ENCODE peak calls at places on chromosome 3, in four cellular contexts. One of them, this sample, is unnamed.
A peak's percentile ranks its signal among the peaks of the same experiment; 100 is the strongest.

GRCh38 chr3:34065901-34066300 is 267.5 kb downstream of the PDCD6IP start:
- DNase-seq in CD8-positive, alpha-beta memory T cell: no peak
- DNase-seq in iPS DF 6.9: no peak
- DNase-seq in stimulated activated CD8-positive, alpha-beta memory T cell treated with anti-CD3 and anti-CD28 coated beads, Interleukin-7, amount 100 ng/mL, for 48 hours: no peak
- DNase-seq in this sample: no peak

GRCh38 chr3:89260721-89261120 is 153.3 kb downstream of the EPHA3 start:
- DNase-seq in CD8-positive, alpha-beta memory T cell: no peak
- DNase-seq in iPS DF 6.9: no peak
- DNase-seq in stimulated activated CD8-positive, alpha-beta memory T cell treated with anti-CD3 and anti-CD28 coated beads, Interleukin-7, amount 100 ng/mL, for 48 hours: no peak
- DNase-seq in this sample: no peak

GRCh38 chr3:177905895-177906511 is 630.2 kb upstream of the KCNMB2 start:
- DNase-seq in CD8-positive, alpha-beta memory T cell: no peak
- DNase-seq in iPS DF 6.9: no peak
- DNase-seq in stimulated activated CD8-positive, alpha-beta memory T cell treated with anti-CD3 and anti-CD28 coated beads, Interleukin-7, amount 100 ng/mL, for 48 hours: no peak
- DNase-seq in this sample: no peak

GRCh38 chr3:195119461-195120198 is 151.3 kb downstream of the XXYLT1 start:
- DNase-seq in CD8-positive, alpha-beta memory T cell: no peak
- DNase-seq in iPS DF 6.9: peak; percentile 39
- DNase-seq in stimulated activated CD8-positive, alpha-beta memory T cell treated with anti-CD3 and anti-CD28 coated beads, Interleukin-7, amount 100 ng/mL, for 48 hours: no peak
- DNase-seq in this sample: no peak

GRCh38 chr3:105364113-105364512 is 2.6 kb upstream of the ALCAM start:
- DNase-seq in CD8-positive, alpha-beta memory T cell: no peak
- DNase-seq in iPS DF 6.9: no peak
- DNase-seq in stimulated activated CD8-positive, alpha-beta memory T cell treated with anti-CD3 and anti-CD28 coated beads, Interleukin-7, amount 100 ng/mL, for 48 hours: no peak
- DNase-seq in this sample: no peak

GRCh38 chr3:121997372-121997771 is 24.7 kb downstream of the ILDR1 start:
- DNase-seq in CD8-positive, alpha-beta memory T cell: no peak
- DNase-seq in iPS DF 6.9: no peak
- DNase-seq in stimulated activated CD8-positive, alpha-beta memory T cell treated with anti-CD3 and anti-CD28 coated beads, Interleukin-7, amount 100 ng/mL, for 48 hours: no peak
- DNase-seq in this sample: no peak

GRCh38 chr3:14583543-14584091 is 43.5 kb upstream of the GRIP2 start:
- DNase-seq in CD8-positive, alpha-beta memory T cell: no peak
- DNase-seq in iPS DF 6.9: no peak
- DNase-seq in stimulated activated CD8-positive, alpha-beta memory T cell treated with anti-CD3 and anti-CD28 coated beads, Interleukin-7, amount 100 ng/mL, for 48 hours: no peak
- DNase-seq in this sample: no peak

GRCh38 chr3:128192131-128192530 is 38.9 kb downstream of the EEFSEC start:
- DNase-seq in CD8-positive, alpha-beta memory T cell: no peak
- DNase-seq in iPS DF 6.9: no peak
- DNase-seq in stimulated activated CD8-positive, alpha-beta memory T cell treated with anti-CD3 and anti-CD28 coated beads, Interleukin-7, amount 100 ng/mL, for 48 hours: no peak
- DNase-seq in this sample: no peak

GRCh38 chr3:162168715-162169114 is 672.1 kb downstream of the OTOL1 start:
- DNase-seq in CD8-positive, alpha-beta memory T cell: no peak
- DNase-seq in iPS DF 6.9: no peak
- DNase-seq in stimulated activated CD8-positive, alpha-beta memory T cell treated with anti-CD3 and anti-CD28 coated beads, Interleukin-7, amount 100 ng/mL, for 48 hours: no peak
- DNase-seq in this sample: no peak

GRCh38 chr3:184556502-184557347 is 4.9 kb upstream of the EPHB3 start:
- DNase-seq in CD8-positive, alpha-beta memory T cell: no peak
- DNase-seq in iPS DF 6.9: no peak
- DNase-seq in stimulated activated CD8-positive, alpha-beta memory T cell treated with anti-CD3 and anti-CD28 coated beads, Interleukin-7, amount 100 ng/mL, for 48 hours: no peak
- DNase-seq in this sample: no peak

GRCh38 chr3:108117245-108117644 is 26.4 kb upstream of the CD47 start:
- DNase-seq in CD8-positive, alpha-beta memory T cell: no peak
- DNase-seq in iPS DF 6.9: no peak
- DNase-seq in stimulated activated CD8-positive, alpha-beta memory T cell treated with anti-CD3 and anti-CD28 coated beads, Interleukin-7, amount 100 ng/mL, for 48 hours: no peak
- DNase-seq in this sample: peak; percentile 4

GRCh38 chr3:127159547-127159946 is 33.4 kb upstream of the PRR23E start:
- DNase-seq in CD8-positive, alpha-beta memory T cell: no peak
- DNase-seq in iPS DF 6.9: no peak
- DNase-seq in stimulated activated CD8-positive, alpha-beta memory T cell treated with anti-CD3 and anti-CD28 coated beads, Interleukin-7, amount 100 ng/mL, for 48 hours: no peak
- DNase-seq in this sample: no peak

GRCh38 chr3:30626443-30627181 is 20.2 kb downstream of the TGFBR2 start:
- DNase-seq in CD8-positive, alpha-beta memory T cell: no peak
- DNase-seq in iPS DF 6.9: no peak
- DNase-seq in stimulated activated CD8-positive, alpha-beta memory T cell treated with anti-CD3 and anti-CD28 coated beads, Interleukin-7, amount 100 ng/mL, for 48 hours: no peak
- DNase-seq in this sample: peak; percentile 19

GRCh38 chr3:27500051-27500450 is 15.9 kb upstream of the SLC4A7 start:
- DNase-seq in CD8-positive, alpha-beta memory T cell: no peak
- DNase-seq in iPS DF 6.9: no peak
- DNase-seq in stimulated activated CD8-positive, alpha-beta memory T cell treated with anti-CD3 and anti-CD28 coated beads, Interleukin-7, amount 100 ng/mL, for 48 hours: no peak
- DNase-seq in this sample: no peak

GRCh38 chr3:149934524-149934923 is 36.2 kb downstream of the PFN2 start:
- DNase-seq in CD8-positive, alpha-beta memory T cell: no peak
- DNase-seq in iPS DF 6.9: no peak
- DNase-seq in stimulated activated CD8-positive, alpha-beta memory T cell treated with anti-CD3 and anti-CD28 coated beads, Interleukin-7, amount 100 ng/mL, for 48 hours: no peak
- DNase-seq in this sample: no peak

GRCh38 chr3:69273895-69274294 is 112.0 kb downstream of the FRMD4B start:
- DNase-seq in CD8-positive, alpha-beta memory T cell: no peak
- DNase-seq in iPS DF 6.9: no peak
- DNase-seq in stimulated activated CD8-positive, alpha-beta memory T cell treated with anti-CD3 and anti-CD28 coated beads, Interleukin-7, amount 100 ng/mL, for 48 hours: no peak
- DNase-seq in this sample: no peak

GRCh38 chr3:45537960-45538640 is 56.5 kb upstream of the LIMD1 start:
- DNase-seq in CD8-positive, alpha-beta memory T cell: no peak
- DNase-seq in iPS DF 6.9: no peak
- DNase-seq in stimulated activated CD8-positive, alpha-beta memory T cell treated with anti-CD3 and anti-CD28 coated beads, Interleukin-7, amount 100 ng/mL, for 48 hours: no peak
- DNase-seq in this sample: no peak

GRCh38 chr3:134430174-134430573 is 55.6 kb downstream of the ANAPC13 start:
- DNase-seq in CD8-positive, alpha-beta memory T cell: no peak
- DNase-seq in iPS DF 6.9: no peak
- DNase-seq in stimulated activated CD8-positive, alpha-beta memory T cell treated with anti-CD3 and anti-CD28 coated beads, Interleukin-7, amount 100 ng/mL, for 48 hours: no peak
- DNase-seq in this sample: no peak

GRCh38 chr3:129226374-129226773 is 23.0 kb upstream of the COPG1 start:
- DNase-seq in CD8-positive, alpha-beta memory T cell: no peak
- DNase-seq in iPS DF 6.9: no peak
- DNase-seq in stimulated activated CD8-positive, alpha-beta memory T cell treated with anti-CD3 and anti-CD28 coated beads, Interleukin-7, amount 100 ng/mL, for 48 hours: no peak
- DNase-seq in this sample: peak; percentile 48

GRCh38 chr3:60053518-60054265 is 1003.9 kb upstream of the CFAP20DC start:
- DNase-seq in CD8-positive, alpha-beta memory T cell: no peak
- DNase-seq in iPS DF 6.9: no peak
- DNase-seq in stimulated activated CD8-positive, alpha-beta memory T cell treated with anti-CD3 and anti-CD28 coated beads, Interleukin-7, amount 100 ng/mL, for 48 hours: no peak
- DNase-seq in this sample: no peak

GRCh38 chr3:58055309-58055708 is 47.1 kb downstream of the FLNB start:
- DNase-seq in CD8-positive, alpha-beta memory T cell: no peak
- DNase-seq in iPS DF 6.9: no peak
- DNase-seq in stimulated activated CD8-positive, alpha-beta memory T cell treated with anti-CD3 and anti-CD28 coated beads, Interleukin-7, amount 100 ng/mL, for 48 hours: no peak
- DNase-seq in this sample: no peak

GRCh38 chr3:119418641-119419040 is 44.8 kb downstream of the TMEM39A start:
- DNase-seq in CD8-positive, alpha-beta memory T cell: no peak
- DNase-seq in iPS DF 6.9: no peak
- DNase-seq in stimulated activated CD8-positive, alpha-beta memory T cell treated with anti-CD3 and anti-CD28 coated beads, Interleukin-7, amount 100 ng/mL, for 48 hours: no peak
- DNase-seq in this sample: no peak

GRCh38 chr3:99639579-99639978 is 1.2 kb downstream of the COL8A1 start:
- DNase-seq in CD8-positive, alpha-beta memory T cell: no peak
- DNase-seq in iPS DF 6.9: no peak
- DNase-seq in stimulated activated CD8-positive, alpha-beta memory T cell treated with anti-CD3 and anti-CD28 coated beads, Interleukin-7, amount 100 ng/mL, for 48 hours: no peak
- DNase-seq in this sample: no peak

GRCh38 chr3:182629521-182629920 is 163.8 kb upstream of the ATP11B start:
- DNase-seq in CD8-positive, alpha-beta memory T cell: no peak
- DNase-seq in iPS DF 6.9: no peak
- DNase-seq in stimulated activated CD8-positive, alpha-beta memory T cell treated with anti-CD3 and anti-CD28 coated beads, Interleukin-7, amount 100 ng/mL, for 48 hours: no peak
- DNase-seq in this sample: no peak

GRCh38 chr3:52570076-52570475 is 33.7 kb downstream of the UQCC5 start:
- DNase-seq in CD8-positive, alpha-beta memory T cell: no peak
- DNase-seq in iPS DF 6.9: no peak
- DNase-seq in stimulated activated CD8-positive, alpha-beta memory T cell treated with anti-CD3 and anti-CD28 coated beads, Interleukin-7, amount 100 ng/mL, for 48 hours: no peak
- DNase-seq in this sample: no peak

GRCh38 chr3:71395927-71396695 is 187.4 kb downstream of the FOXP1 start:
- DNase-seq in CD8-positive, alpha-beta memory T cell: no peak
- DNase-seq in iPS DF 6.9: no peak
- DNase-seq in stimulated activated CD8-positive, alpha-beta memory T cell treated with anti-CD3 and anti-CD28 coated beads, Interleukin-7, amount 100 ng/mL, for 48 hours: no peak
- DNase-seq in this sample: no peak

GRCh38 chr3:88713233-88713691 is 394.2 kb upstream of the EPHA3 start:
- DNase-seq in CD8-positive, alpha-beta memory T cell: no peak
- DNase-seq in iPS DF 6.9: no peak
- DNase-seq in stimulated activated CD8-positive, alpha-beta memory T cell treated with anti-CD3 and anti-CD28 coated beads, Interleukin-7, amount 100 ng/mL, for 48 hours: no peak
- DNase-seq in this sample: peak; percentile 64

GRCh38 chr3:8500208-8500961 is 1.2 kb upstream of the LMCD1 start:
- DNase-seq in CD8-positive, alpha-beta memory T cell: no peak
- DNase-seq in iPS DF 6.9: no peak
- DNase-seq in stimulated activated CD8-positive, alpha-beta memory T cell treated with anti-CD3 and anti-CD28 coated beads, Interleukin-7, amount 100 ng/mL, for 48 hours: no peak
- DNase-seq in this sample: no peak

GRCh38 chr3:179526989-179527391 is 35.7 kb upstream of the ACTL6A start:
- DNase-seq in CD8-positive, alpha-beta memory T cell: no peak
- DNase-seq in iPS DF 6.9: peak; percentile 68
- DNase-seq in stimulated activated CD8-positive, alpha-beta memory T cell treated with anti-CD3 and anti-CD28 coated beads, Interleukin-7, amount 100 ng/mL, for 48 hours: no peak
- DNase-seq in this sample: no peak

This sample was measured in T1000.